ENCODE peak calls at places on chromosome 10, in seven cellular contexts. One of them, this sample, is unnamed.

GRCh38 chr10:88437411-88437810 is 145.7 kb downstream of the RNLS start:
- DNase-seq in NB4: no peak
- DNase-seq in DND-41: no peak
- DNase-seq in ovary: no peak
- DNase-seq in body of pancreas: no peak
- DNase-seq in thoracic aorta: no peak
- DNase-seq in AG10803: no peak
- DNase-seq in this sample: no peak

GRCh38 chr10:89915021-89915420 is 213.6 kb downstream of the KIF20B start:
- DNase-seq in NB4: no peak
- DNase-seq in DND-41: no peak
- DNase-seq in thoracic aorta: no peak
- DNase-seq in body of pancreas: no peak
- DNase-seq in ovary: no peak
- DNase-seq in AG10803: no peak
- DNase-seq in this sample: no peak

GRCh38 chr10:44973323-44974081 is 5.1 kb downstream of the DEPP1 start:
- DNase-seq in AG10803: no peak
- DNase-seq in ovary: no peak
- DNase-seq in NB4: peak; percentile 63
- DNase-seq in DND-41: no peak
- DNase-seq in thoracic aorta: no peak
- DNase-seq in body of pancreas: no peak
- DNase-seq in this sample: no peak

GRCh38 chr10:50333872-50334271 is 82.6 kb upstream of the ASAH2 start:
- DNase-seq in NB4: no peak
- DNase-seq in thoracic aorta: no peak
- DNase-seq in AG10803: no peak
- DNase-seq in DND-41: no peak
- DNase-seq in ovary: no peak
- DNase-seq in body of pancreas: no peak
- DNase-seq in this sample: no peak

GRCh38 chr10:89348458-89348857 is 20.7 kb downstream of the IFIT3 start:
- DNase-seq in AG10803: no peak
- DNase-seq in thoracic aorta: no peak
- DNase-seq in ovary: no peak
- DNase-seq in NB4: no peak
- DNase-seq in DND-41: no peak
- DNase-seq in body of pancreas: no peak
- DNase-seq in this sample: no peak

GRCh38 chr10:28632597-28632940 is 44.8 kb upstream of the BAMBI start:
- DNase-seq in DND-41: no peak
- DNase-seq in ovary: no peak
- DNase-seq in AG10803: no peak
- DNase-seq in body of pancreas: no peak
- DNase-seq in NB4: no peak
- DNase-seq in thoracic aorta: no peak
- DNase-seq in this sample: no peak

GRCh38 chr10:50605280-50606270 is 18.2 kb downstream of the SGMS1 start:
- DNase-seq in ovary: peak; percentile 46
- DNase-seq in AG10803: peak; percentile 97
- DNase-seq in NB4: peak; percentile 73
- DNase-seq in thoracic aorta: no peak
- DNase-seq in body of pancreas: peak; percentile 72
- DNase-seq in DND-41: no peak
- DNase-seq in this sample: peak; percentile 90

GRCh38 chr10:2137549-2138174 is 400.3 kb upstream of the ADARB2 start:
- DNase-seq in NB4: peak; percentile 14
- DNase-seq in DND-41: peak; percentile 14
- DNase-seq in thoracic aorta: no peak
- DNase-seq in AG10803: no peak
- DNase-seq in body of pancreas: no peak
- DNase-seq in ovary: no peak
- DNase-seq in this sample: no peak

GRCh38 chr10:124380256-124380995 is 38.3 kb downstream of the OAT start:
- DNase-seq in ovary: no peak
- DNase-seq in AG10803: no peak
- DNase-seq in DND-41: no peak
- DNase-seq in body of pancreas: no peak
- DNase-seq in thoracic aorta: no peak
- DNase-seq in NB4: no peak
- DNase-seq in this sample: no peak

GRCh38 chr10:124842721-124843120 is 41.1 kb downstream of the ABRAXAS2 start:
- DNase-seq in AG10803: peak; percentile 25
- DNase-seq in thoracic aorta: no peak
- DNase-seq in DND-41: no peak
- DNase-seq in NB4: no peak
- DNase-seq in ovary: no peak
- DNase-seq in body of pancreas: no peak
- DNase-seq in this sample: peak; percentile 14

GRCh38 chr10:100506596-100507356 is 12.9 kb downstream of the SEC31B start:
- DNase-seq in body of pancreas: no peak
- DNase-seq in NB4: peak; percentile 38
- DNase-seq in DND-41: no peak
- DNase-seq in AG10803: peak; percentile 55
- DNase-seq in ovary: no peak
- DNase-seq in thoracic aorta: no peak
- DNase-seq in this sample: peak; percentile 29

GRCh38 chr10:91800192-91800591 is 2.0 kb downstream of the TNKS2 start:
- DNase-seq in thoracic aorta: no peak
- DNase-seq in body of pancreas: no peak
- DNase-seq in AG10803: no peak
- DNase-seq in ovary: no peak
- DNase-seq in NB4: no peak
- DNase-seq in DND-41: no peak
- DNase-seq in this sample: no peak
- H3K4me3 ChIP-seq in thoracic aorta: peak overlapping the region; percentile 93
- H3K4me3 ChIP-seq in body of pancreas: no peak overlapping the region
- H3K4me3 ChIP-seq in AG10803: peak overlapping the region; percentile 91
- H3K4me3 ChIP-seq in ovary: peak overlapping the region; percentile 81
- H3K4me3 ChIP-seq in NB4: peak overlapping the region; percentile 95
- H3K4me3 ChIP-seq in DND-41: peak overlapping the region; percentile 48
- H3K4me3 ChIP-seq in this sample: peak overlapping the region; percentile 97

DNA sequence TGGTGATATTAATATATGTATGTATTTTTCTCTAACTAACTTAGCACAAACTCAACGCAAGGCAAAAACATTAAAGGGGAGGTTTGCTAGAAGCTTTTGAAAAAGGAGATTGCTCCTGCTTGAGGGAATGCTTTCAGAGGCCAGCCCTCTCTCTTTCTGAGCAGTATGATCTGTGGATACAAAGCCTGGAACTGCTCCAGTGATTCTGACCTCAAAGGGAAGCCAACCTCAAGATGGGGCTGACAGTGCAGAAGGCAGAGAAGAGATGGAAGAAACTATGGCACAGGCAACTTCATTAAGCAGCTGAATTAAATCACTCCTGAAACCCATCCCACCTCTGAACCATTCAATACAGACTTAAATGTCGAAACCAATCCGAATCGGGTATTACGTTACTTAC is 102.4 kb downstream of the USP6NL start:
- DNase-seq in AG10803: no peak
- DNase-seq in thoracic aorta: no peak
- DNase-seq in ovary: no peak
- DNase-seq in NB4: no peak
- DNase-seq in body of pancreas: no peak
- DNase-seq in DND-41: no peak
- DNase-seq in this sample: no peak
- H3K4me3 ChIP-seq in AG10803: no peak overlapping the region
- H3K4me3 ChIP-seq in thoracic aorta: no peak overlapping the region
- H3K4me3 ChIP-seq in ovary: no peak overlapping the region
- H3K4me3 ChIP-seq in NB4: no peak overlapping the region
- H3K4me3 ChIP-seq in body of pancreas: no peak overlapping the region
- H3K4me3 ChIP-seq in DND-41: no peak overlapping the region
- H3K4me3 ChIP-seq in this sample: no peak overlapping the region

DNA sequence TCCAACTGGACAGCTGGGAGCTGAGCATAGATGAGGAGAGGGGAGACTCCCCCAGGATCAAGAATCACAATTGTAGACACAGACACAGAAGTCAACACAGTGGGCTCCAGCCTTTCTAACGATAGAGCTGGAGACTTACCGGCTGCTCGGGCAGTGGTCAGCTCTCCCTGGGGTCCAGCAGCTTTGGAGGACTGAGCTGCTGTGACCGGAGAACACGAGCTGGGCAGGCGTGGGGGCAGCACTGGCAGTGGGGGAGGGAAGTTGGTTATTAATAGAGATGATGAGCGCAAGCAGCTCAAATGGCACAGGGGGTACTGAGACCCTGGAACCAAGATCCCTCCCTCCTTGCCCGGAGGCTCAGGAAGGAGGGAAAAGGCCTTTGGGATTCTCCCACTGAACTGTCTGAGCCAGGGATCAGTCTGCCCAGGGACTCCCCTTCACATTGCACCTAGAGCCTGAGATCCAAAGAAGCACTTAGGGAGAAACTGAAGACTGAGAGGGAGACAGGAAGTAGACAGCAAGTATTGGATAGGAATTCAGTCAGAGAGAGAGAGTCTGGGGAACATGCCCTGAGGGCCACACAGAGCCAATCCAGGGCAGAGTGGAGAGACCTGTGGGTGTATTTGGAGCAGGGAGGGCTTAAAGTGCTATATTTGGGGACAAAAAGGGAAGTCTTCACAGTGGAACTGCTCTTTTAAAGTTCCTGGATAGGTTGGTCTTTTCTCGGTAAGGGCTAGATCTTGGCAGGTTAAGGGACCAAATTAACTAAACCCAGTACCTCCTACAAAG is at the start of gene MYOZ1:
- DNase-seq in body of pancreas: no peak
- DNase-seq in AG10803: peak; percentile 29
- DNase-seq in ovary: no peak
- DNase-seq in thoracic aorta: no peak
- DNase-seq in NB4: peak; percentile 46
- DNase-seq in DND-41: no peak
- DNase-seq in this sample: peak; percentile 70
- H3K4me3 ChIP-seq in body of pancreas: no peak within 1 kb of the TSS
- H3K4me3 ChIP-seq in AG10803: no peak within 1 kb of the TSS
- H3K4me3 ChIP-seq in ovary: no peak within 1 kb of the TSS
- H3K4me3 ChIP-seq in thoracic aorta: peak within 1 kb of the TSS; percentile 55
- H3K4me3 ChIP-seq in NB4: no peak within 1 kb of the TSS
- H3K4me3 ChIP-seq in DND-41: no peak within 1 kb of the TSS
- H3K4me3 ChIP-seq in this sample: no peak within 1 kb of the TSS

GRCh38 chr10:122564980-122565379 is 4.4 kb downstream of the DMBT1 start:
- DNase-seq in DND-41: no peak
- DNase-seq in ovary: no peak
- DNase-seq in AG10803: no peak
- DNase-seq in body of pancreas: no peak
- DNase-seq in NB4: no peak
- DNase-seq in thoracic aorta: no peak
- DNase-seq in this sample: no peak
- H3K4me3 ChIP-seq in DND-41: no peak overlapping the region
- H3K4me3 ChIP-seq in ovary: no peak overlapping the region
- H3K4me3 ChIP-seq in AG10803: no peak overlapping the region
- H3K4me3 ChIP-seq in body of pancreas: no peak overlapping the region
- H3K4me3 ChIP-seq in NB4: no peak overlapping the region
- H3K4me3 ChIP-seq in thoracic aorta: no peak overlapping the region
- H3K4me3 ChIP-seq in this sample: no peak overlapping the region

DNA sequence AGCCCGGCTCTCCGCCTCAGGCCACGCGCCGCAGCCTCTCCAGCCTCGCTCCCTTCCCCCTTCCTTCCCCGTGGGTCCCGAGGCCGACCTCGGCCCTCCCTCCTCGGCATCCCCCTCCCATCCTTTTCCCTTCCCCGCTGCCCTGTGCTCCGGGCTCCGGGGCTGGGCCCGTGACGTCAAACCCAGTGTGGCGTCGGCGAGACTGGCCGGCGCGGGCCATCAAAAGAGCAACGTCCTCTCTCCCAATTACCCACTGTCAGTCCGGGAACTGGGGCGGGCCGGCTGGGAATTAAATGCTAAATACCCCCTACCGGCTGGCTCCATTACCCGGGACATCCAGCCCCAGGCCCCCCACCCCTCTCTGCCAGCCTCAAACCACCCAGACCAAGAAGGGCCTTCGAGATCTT is 2.6 kb upstream of the GATA3 start:
- DNase-seq in AG10803: no peak
- DNase-seq in thoracic aorta: no peak
- DNase-seq in DND-41: no peak
- DNase-seq in NB4: no peak
- DNase-seq in ovary: no peak
- DNase-seq in body of pancreas: no peak
- DNase-seq in this sample: no peak
- H3K4me3 ChIP-seq in AG10803: no peak overlapping the region
- H3K4me3 ChIP-seq in thoracic aorta: no peak overlapping the region
- H3K4me3 ChIP-seq in DND-41: no peak overlapping the region
- H3K4me3 ChIP-seq in NB4: no peak overlapping the region
- H3K4me3 ChIP-seq in ovary: no peak overlapping the region
- H3K4me3 ChIP-seq in body of pancreas: no peak overlapping the region
- H3K4me3 ChIP-seq in this sample: no peak overlapping the region